ENCODE peak calls at places on chromosome 18, in nine cellular contexts. One of them, this sample, is unnamed.

GRCh38 chr18:28974504-28974903 is 797.6 kb upstream of the CDH2 start:
- DNase-seq in GM12891: no peak
- DNase-seq in gastrocnemius medialis: no peak
- DNase-seq in breast epithelium: no peak
- DNase-seq in tibial nerve: no peak
- DNase-seq in transverse colon: no peak
- DNase-seq in endothelial cell of umbilical vein: peak
- DNase-seq in H54: no peak
- DNase-seq in uterus: no peak
- DNase-seq in this sample: no peak

GRCh38 chr18:60892441-60892840 is 440.8 kb upstream of the CDH20 start:
- DNase-seq in GM12891: no peak
- DNase-seq in gastrocnemius medialis: no peak
- DNase-seq in breast epithelium: no peak
- DNase-seq in tibial nerve: no peak
- DNase-seq in transverse colon: no peak
- DNase-seq in endothelial cell of umbilical vein: peak
- DNase-seq in H54: no peak
- DNase-seq in uterus: no peak
- DNase-seq in this sample: no peak

GRCh38 chr18:61551586-61551985 is 218.4 kb downstream of the CDH20 start:
- DNase-seq in GM12891: peak
- DNase-seq in gastrocnemius medialis: peak
- DNase-seq in breast epithelium: no peak
- DNase-seq in tibial nerve: peak
- DNase-seq in transverse colon: peak
- DNase-seq in endothelial cell of umbilical vein: peak
- DNase-seq in H54: peak
- DNase-seq in uterus: peak
- DNase-seq in this sample: no peak

GRCh38 chr18:48052845-48053244 is 122.4 kb upstream of the SMAD2 start:
- DNase-seq in GM12891: no peak
- DNase-seq in gastrocnemius medialis: no peak
- DNase-seq in breast epithelium: no peak
- DNase-seq in tibial nerve: no peak
- DNase-seq in transverse colon: no peak
- DNase-seq in endothelial cell of umbilical vein: no peak
- DNase-seq in H54: no peak
- DNase-seq in uterus: no peak
- DNase-seq in this sample: no peak

GRCh38 chr18:79411614-79412526 is 16.1 kb downstream of the NFATC1 start:
- DNase-seq in GM12891: no peak
- DNase-seq in gastrocnemius medialis: no peak
- DNase-seq in breast epithelium: no peak
- DNase-seq in tibial nerve: no peak
- DNase-seq in transverse colon: no peak
- DNase-seq in endothelial cell of umbilical vein: peak
- DNase-seq in H54: no peak
- DNase-seq in uterus: no peak
- DNase-seq in this sample: peak

GRCh38 chr18:61414116-61414515 is 80.9 kb downstream of the CDH20 start:
- DNase-seq in GM12891: no peak
- DNase-seq in gastrocnemius medialis: no peak
- DNase-seq in breast epithelium: no peak
- DNase-seq in tibial nerve: no peak
- DNase-seq in transverse colon: no peak
- DNase-seq in endothelial cell of umbilical vein: no peak
- DNase-seq in H54: no peak
- DNase-seq in uterus: no peak
- DNase-seq in this sample: no peak

GRCh38 chr18:41216604-41217003 is 738.4 kb upstream of the PIK3C3 start:
- DNase-seq in GM12891: no peak
- DNase-seq in gastrocnemius medialis: no peak
- DNase-seq in breast epithelium: no peak
- DNase-seq in tibial nerve: no peak
- DNase-seq in transverse colon: no peak
- DNase-seq in endothelial cell of umbilical vein: no peak
- DNase-seq in H54: no peak
- DNase-seq in uterus: no peak
- DNase-seq in this sample: no peak

GRCh38 chr18:9362869-9363268 is 28.3 kb downstream of the TWSG1 start:
- DNase-seq in GM12891: no peak
- DNase-seq in gastrocnemius medialis: no peak
- DNase-seq in breast epithelium: no peak
- DNase-seq in tibial nerve: no peak
- DNase-seq in transverse colon: no peak
- DNase-seq in endothelial cell of umbilical vein: no peak
- DNase-seq in H54: no peak
- DNase-seq in uterus: no peak
- DNase-seq in this sample: no peak

GRCh38 chr18:78221496-78221895 is 758.1 kb upstream of the SALL3 start:
- DNase-seq in GM12891: no peak
- DNase-seq in gastrocnemius medialis: no peak
- DNase-seq in breast epithelium: no peak
- DNase-seq in tibial nerve: no peak
- DNase-seq in transverse colon: no peak
- DNase-seq in endothelial cell of umbilical vein: no peak
- DNase-seq in H54: no peak
- DNase-seq in uterus: no peak
- DNase-seq in this sample: no peak

GRCh38 chr18:76209597-76209996 is 285.4 kb downstream of the ZNF516 start:
- DNase-seq in GM12891: no peak
- DNase-seq in gastrocnemius medialis: no peak
- DNase-seq in breast epithelium: no peak
- DNase-seq in tibial nerve: no peak
- DNase-seq in transverse colon: no peak
- DNase-seq in endothelial cell of umbilical vein: no peak
- DNase-seq in H54: no peak
- DNase-seq in uterus: no peak
- DNase-seq in this sample: no peak

GRCh38 chr18:59990121-59990818 is 90.5 kb downstream of the PMAIP1 start:
- DNase-seq in GM12891: no peak
- DNase-seq in gastrocnemius medialis: no peak
- DNase-seq in breast epithelium: no peak
- DNase-seq in tibial nerve: no peak
- DNase-seq in transverse colon: no peak
- DNase-seq in endothelial cell of umbilical vein: no peak
- DNase-seq in H54: no peak
- DNase-seq in uterus: no peak
- DNase-seq in this sample: no peak

GRCh38 chr18:76923485-76924085 is 101.2 kb downstream of the ZNF236 start:
- DNase-seq in GM12891: no peak
- DNase-seq in gastrocnemius medialis: no peak
- DNase-seq in breast epithelium: no peak
- DNase-seq in tibial nerve: no peak
- DNase-seq in transverse colon: peak
- DNase-seq in endothelial cell of umbilical vein: peak
- DNase-seq in H54: no peak
- DNase-seq in uterus: no peak
- DNase-seq in this sample: no peak

GRCh38 chr18:14936313-14936712 is 188.3 kb downstream of the ANKRD30B start:
- DNase-seq in GM12891: no peak
- DNase-seq in gastrocnemius medialis: no peak
- DNase-seq in breast epithelium: no peak
- DNase-seq in tibial nerve: no peak
- DNase-seq in transverse colon: peak
- DNase-seq in endothelial cell of umbilical vein: no peak
- DNase-seq in H54: no peak
- DNase-seq in uterus: no peak
- DNase-seq in this sample: no peak

GRCh38 chr18:9705183-9705864 is 2.8 kb upstream of the RAB31 start:
- DNase-seq in GM12891: no peak
- DNase-seq in gastrocnemius medialis: no peak
- DNase-seq in breast epithelium: no peak
- DNase-seq in tibial nerve: no peak
- DNase-seq in transverse colon: no peak
- DNase-seq in endothelial cell of umbilical vein: peak
- DNase-seq in H54: peak
- DNase-seq in uterus: peak
- DNase-seq in this sample: no peak

GRCh38 chr18:74836296-74837139 is 238.8 kb downstream of the ZNF407 start:
- DNase-seq in GM12891: no peak
- DNase-seq in gastrocnemius medialis: no peak
- DNase-seq in breast epithelium: no peak
- DNase-seq in tibial nerve: no peak
- DNase-seq in transverse colon: peak
- DNase-seq in endothelial cell of umbilical vein: peak
- DNase-seq in H54: no peak
- DNase-seq in uterus: no peak
- DNase-seq in this sample: peak

DNA sequence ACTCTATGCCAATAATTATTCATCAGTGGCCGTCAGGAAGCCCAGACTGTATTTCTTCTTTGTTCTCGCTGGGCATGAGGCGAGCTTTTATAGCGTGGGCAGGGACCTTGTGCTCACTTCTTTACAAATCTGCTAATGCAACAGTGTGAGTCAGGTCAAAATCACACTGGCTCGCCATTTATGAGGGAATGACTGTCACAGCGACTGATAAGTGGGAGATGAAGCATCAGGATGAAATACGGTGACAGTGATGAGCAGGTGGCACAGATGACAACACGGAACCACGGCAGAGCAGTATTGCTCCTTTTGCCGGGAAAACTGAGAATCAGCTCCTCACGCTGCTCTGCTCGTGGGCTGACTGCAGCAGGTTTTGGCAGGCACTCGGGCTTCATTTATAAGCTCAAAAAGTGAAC is 20.5 kb downstream of the TYMS start:
- DNase-seq in GM12891: no peak
- DNase-seq in gastrocnemius medialis: no peak
- DNase-seq in breast epithelium: no peak
- DNase-seq in tibial nerve: no peak
- DNase-seq in transverse colon: no peak
- DNase-seq in endothelial cell of umbilical vein: peak
- DNase-seq in H54: no peak
- DNase-seq in uterus: no peak
- DNase-seq in this sample: no peak
- TF ChIP-seq POLR2A in GM12891: no peak
- TF ChIP-seq POLR2A in gastrocnemius medialis: no peak
- TF ChIP-seq POLR2A in breast epithelium: no peak
- TF ChIP-seq POLR2A in tibial nerve: no peak
- TF ChIP-seq POLR2A in transverse colon: no peak
- TF ChIP-seq POLR2A in endothelial cell of umbilical vein: no peak
- TF ChIP-seq POLR2A in H54: no peak
- TF ChIP-seq POLR2A in uterus: no peak
- TF ChIP-seq POLR2A in this sample: no peak

GRCh38 chr18:54254265-54254758 is 15.0 kb upstream of the POLI start:
- DNase-seq in GM12891: no peak
- DNase-seq in gastrocnemius medialis: no peak
- DNase-seq in breast epithelium: no peak
- DNase-seq in tibial nerve: no peak
- DNase-seq in transverse colon: no peak
- DNase-seq in endothelial cell of umbilical vein: no peak
- DNase-seq in H54: no peak
- DNase-seq in uterus: no peak
- DNase-seq in this sample: no peak
- TF ChIP-seq POLR2A in GM12891: no peak
- TF ChIP-seq POLR2A in gastrocnemius medialis: no peak
- TF ChIP-seq POLR2A in breast epithelium: no peak
- TF ChIP-seq POLR2A in tibial nerve: no peak
- TF ChIP-seq POLR2A in transverse colon: no peak
- TF ChIP-seq POLR2A in endothelial cell of umbilical vein: no peak
- TF ChIP-seq POLR2A in H54: no peak
- TF ChIP-seq POLR2A in uterus: no peak
- TF ChIP-seq POLR2A in this sample: no peak

DNA sequence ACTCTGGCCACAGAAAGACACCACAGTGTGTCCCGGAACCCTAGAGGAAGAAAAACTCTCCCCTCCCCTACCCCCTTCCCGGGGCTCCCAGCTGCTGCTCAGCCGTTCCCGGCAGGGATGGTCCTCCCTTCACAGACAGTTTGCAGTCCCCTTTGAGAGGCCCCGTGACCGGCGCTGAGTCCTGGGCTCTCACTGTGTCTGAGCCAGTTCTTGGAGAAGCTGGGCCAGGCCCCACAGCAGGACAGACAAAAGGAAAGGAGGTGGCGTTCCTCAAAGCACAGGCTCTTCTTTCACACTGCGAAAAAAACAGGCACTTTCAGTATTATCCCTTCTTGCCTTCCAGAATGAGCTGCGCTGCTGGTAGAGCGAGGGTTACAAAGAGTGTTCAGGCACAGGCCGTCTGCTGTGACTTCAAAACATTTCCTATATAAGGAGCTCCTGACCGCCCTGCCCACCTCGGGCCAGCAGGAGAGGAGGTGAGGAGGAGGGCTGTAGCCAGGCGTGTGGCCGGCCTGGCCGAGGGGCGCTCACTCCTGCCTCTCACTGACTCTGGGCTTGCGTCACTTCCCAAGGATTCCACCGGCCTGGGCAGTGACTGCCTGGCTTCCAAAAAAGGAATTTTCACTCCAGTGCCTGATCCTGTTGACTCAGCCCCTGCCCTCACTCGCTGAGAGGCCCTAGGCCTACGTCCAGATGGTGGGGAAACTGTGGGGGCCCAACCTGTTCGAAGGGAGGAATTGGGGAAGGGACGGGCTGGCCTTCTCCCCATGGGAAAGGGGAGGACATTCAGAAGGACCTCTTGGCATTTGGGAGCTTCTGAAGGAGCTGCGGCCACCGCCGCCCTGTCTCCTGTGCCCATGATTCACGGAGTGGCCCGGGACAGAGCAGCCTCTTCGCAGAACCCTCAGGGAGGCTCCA is 24.9 kb downstream of the CIDEA start:
- DNase-seq in GM12891: no peak
- DNase-seq in gastrocnemius medialis: peak
- DNase-seq in breast epithelium: peak
- DNase-seq in tibial nerve: peak
- DNase-seq in transverse colon: peak
- DNase-seq in endothelial cell of umbilical vein: peak
- DNase-seq in H54: peak
- DNase-seq in uterus: peak
- DNase-seq in this sample: peak
- TF ChIP-seq POLR2A in GM12891: no peak
- TF ChIP-seq POLR2A in gastrocnemius medialis: peak
- TF ChIP-seq POLR2A in breast epithelium: peak
- TF ChIP-seq POLR2A in tibial nerve: peak
- TF ChIP-seq POLR2A in transverse colon: peak
- TF ChIP-seq POLR2A in endothelial cell of umbilical vein: peak
- TF ChIP-seq POLR2A in H54: peak
- TF ChIP-seq POLR2A in uterus: peak
- TF ChIP-seq POLR2A in this sample: peak

DNA sequence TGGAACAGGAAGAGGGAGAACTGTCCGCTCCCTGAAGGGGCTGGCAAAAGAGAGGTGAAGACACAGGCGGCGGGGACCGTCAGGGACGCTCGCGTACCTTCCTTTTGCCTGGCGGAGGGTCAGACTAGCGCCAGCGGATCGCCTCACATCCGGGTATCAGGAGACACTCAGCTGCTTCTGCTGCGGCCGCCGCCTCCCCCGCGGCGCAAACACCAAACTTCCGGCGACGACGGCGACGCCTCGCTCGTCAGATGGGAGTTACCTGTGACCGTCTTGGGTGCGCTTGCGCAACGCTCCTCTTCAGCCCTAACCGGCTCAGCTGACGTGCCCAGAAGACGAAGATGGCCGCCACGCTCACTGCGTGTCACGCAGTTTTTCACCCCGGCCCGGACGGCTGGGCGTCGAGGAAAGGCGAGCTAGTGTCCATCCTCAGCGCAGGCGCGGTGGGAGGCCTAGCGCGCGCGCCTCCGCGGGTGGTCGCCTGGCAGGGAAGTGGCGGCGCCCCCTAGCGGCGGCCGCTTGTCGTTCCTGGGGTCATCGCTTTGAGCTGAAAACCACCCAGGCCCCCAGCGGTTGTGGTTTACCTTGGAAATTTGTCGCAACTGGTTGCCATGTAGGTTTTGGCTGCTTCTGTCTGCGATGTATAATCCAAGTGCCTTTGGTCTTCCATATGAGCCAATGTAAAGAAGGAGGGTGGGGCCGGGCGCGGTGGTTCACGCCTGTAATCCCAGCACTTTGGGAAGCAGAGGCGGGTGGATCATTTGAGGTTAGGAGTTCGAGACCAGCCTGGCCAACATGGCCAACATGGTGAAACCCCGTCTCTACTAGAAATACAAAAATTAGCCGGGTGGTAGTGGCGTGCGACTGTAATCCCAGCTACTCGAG is at the start of gene ESCO1:
- DNase-seq in GM12891: peak
- DNase-seq in gastrocnemius medialis: peak
- DNase-seq in breast epithelium: peak
- DNase-seq in tibial nerve: peak
- DNase-seq in transverse colon: peak
- DNase-seq in endothelial cell of umbilical vein: peak
- DNase-seq in H54: peak
- DNase-seq in uterus: peak
- DNase-seq in this sample: peak
- TF ChIP-seq POLR2A in GM12891: peak
- TF ChIP-seq POLR2A in gastrocnemius medialis: peak
- TF ChIP-seq POLR2A in breast epithelium: peak
- TF ChIP-seq POLR2A in tibial nerve: peak
- TF ChIP-seq POLR2A in transverse colon: peak
- TF ChIP-seq POLR2A in endothelial cell of umbilical vein: peak
- TF ChIP-seq POLR2A in H54: peak
- TF ChIP-seq POLR2A in uterus: peak
- TF ChIP-seq POLR2A in this sample: no peak